ENCODE peak calls at places on chromosomes 5 and 9, in four cellular contexts. X is H9, H is colonic mucosa, J is DND-41. G is an unnamed sample.
A peak's percentile ranks its signal among the peaks of the same experiment; 100 is the strongest.

GRCh38 chr9:111036946-111037743 is 1.1 kb downstream of the LPAR1 start:
- DNase-seq in X (no peak), H (no peak), J (no peak), G (no peak)

GRCh38 chr5:54835642-54836041 is 149.8 kb downstream of the ESM1 start:
- DNase-seq in X (no peak), H (no peak), J (no peak), G (no peak)

GRCh38 chr9:97980918-97981827 is 2.0 kb upstream of the ANP32B start:
- DNase-seq in X (no peak), H (peak; percentile 40), J (no peak), G (no peak)

GRCh38 chr5:53508125-53508524 is 27.7 kb downstream of the FST start:
- DNase-seq in X (no peak), H (no peak), J (no peak), G (no peak)

GRCh38 chr5:35031276-35031675 is 16.5 kb downstream of the AGXT2 start:
- DNase-seq in X (no peak), H (no peak), J (no peak), G (no peak)

GRCh38 chr5:16721151-16722102 is 104.6 kb upstream of the RETREG1 start:
- DNase-seq in X (no peak), H (no peak), J (no peak), G (no peak)

GRCh38 chr9:89482056-89482784 is 15.7 kb downstream of the SEMA4D start:
- DNase-seq in X (no peak), H (no peak), J (no peak), G (no peak)

GRCh38 chr9:91071185-91071990 is 269.8 kb downstream of the SYK start:
- DNase-seq in X (no peak), H (no peak), J (no peak), G (no peak)

GRCh38 chr5:174607205-174607604 is 117.2 kb upstream of the MSX2 start:
- DNase-seq in X (no peak), H (no peak), J (no peak), G (no peak)

GRCh38 chr5:54217826-54218503 is 92.4 kb downstream of the ARL15 start:
- DNase-seq in X (no peak), H (peak; percentile 40), J (peak; percentile 32), G (peak; percentile 73)

GRCh38 chr9:124771867-124772621 is 933 bp upstream of the NR6A1 start:
- DNase-seq in X (peak; percentile 88), H (peak; percentile 79), J (peak; percentile 40), G (no peak)

GRCh38 chr5:90096415-90097081 is 313.0 kb downstream of the CETN3 start:
- DNase-seq in X (no peak), H (no peak), J (no peak), G (no peak)

GRCh38 chr5:72076901-72077300 is 30.4 kb upstream of the MAP1B start:
- DNase-seq in X (no peak), H (no peak), J (no peak), G (no peak)

GRCh38 chr5:173643964-173644363 is 27.5 kb upstream of the BOD1 start:
- DNase-seq in X (peak; percentile 78), H (no peak), J (peak; percentile 22), G (no peak)

GRCh38 chr5:96942078-96942477 is 6.2 kb downstream of the LNPEP start:
- DNase-seq in X (no peak), H (no peak), J (no peak), G (no peak)

GRCh38 chr5:1638658-1639400 is 115.1 kb upstream of the LPCAT1 start:
- DNase-seq in X (no peak), H (no peak), J (no peak), G (no peak)

GRCh38 chr9:20044686-20045085 is 255.8 kb upstream of the SLC24A2 start:
- DNase-seq in X (no peak), H (no peak), J (no peak), G (no peak)

GRCh38 chr5:72115277-72115676 is 8.0 kb downstream of the MAP1B start:
- DNase-seq in X (no peak), H (no peak), J (no peak), G (no peak)

GRCh38 chr9:135647897-135648296 is 8.6 kb upstream of the GLT6D1 start:
- DNase-seq in X (peak; percentile 54), H (no peak), J (no peak), G (no peak)

GRCh38 chr9:127231666-127232065 is 32.9 kb upstream of the GARNL3 start:
- DNase-seq in X (no peak), H (no peak), J (no peak), G (no peak)

GRCh38 chr5:73747696-73748380 is 121.8 kb downstream of the ARHGEF28 start:
- DNase-seq in X (no peak), H (no peak), J (no peak), G (no peak)

GRCh38 chr5:73754254-73754653 is 128.3 kb downstream of the ARHGEF28 start:
- DNase-seq in X (no peak), H (no peak), J (no peak), G (no peak)

GRCh38 chr5:73749485-73750270 is 123.7 kb downstream of the ARHGEF28 start:
- DNase-seq in X (no peak), H (no peak), J (no peak), G (no peak)

GRCh38 chr5:73748510-73749410 is 122.8 kb downstream of the ARHGEF28 start:
- DNase-seq in X (peak; percentile 28), H (no peak), J (no peak), G (no peak)

DNA sequence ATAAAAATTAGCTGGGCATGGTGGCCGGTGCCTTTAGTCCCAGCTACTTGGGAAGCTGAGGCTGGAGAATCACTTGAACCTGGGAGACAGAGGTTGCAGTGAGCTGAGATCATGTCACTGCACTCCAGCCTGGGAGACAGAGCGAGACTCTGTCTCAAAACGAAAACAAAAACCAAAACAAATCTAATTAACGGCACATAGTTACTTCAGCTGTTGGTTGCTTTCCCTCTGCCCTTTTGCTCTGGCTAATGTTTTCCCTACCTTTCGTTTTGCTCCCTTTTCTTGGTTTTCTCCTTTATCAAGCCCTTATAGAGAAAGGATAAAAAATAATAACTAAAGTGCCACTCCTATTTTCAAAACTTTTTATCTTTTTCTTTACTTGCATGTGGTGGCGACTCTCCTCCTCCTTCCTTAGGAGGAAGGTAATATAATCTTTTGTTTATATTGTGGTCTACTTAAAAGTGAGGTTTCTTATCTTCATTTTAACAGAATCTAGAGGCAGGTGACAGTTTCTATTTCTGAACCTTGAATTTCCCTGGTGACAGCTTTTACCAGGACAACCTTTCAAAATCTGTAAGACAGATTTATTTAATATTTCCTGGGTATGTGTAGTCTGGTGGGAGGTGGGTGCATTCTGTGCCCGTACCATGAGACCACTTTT is 125.4 kb downstream of the ARHGEF28 start:
- DNase-seq in X (no peak), H (no peak), J (no peak), G (no peak)
- H3K9ac ChIP-seq in X (no peak overlapping the region), H (no peak overlapping the region), J (no peak overlapping the region), G (no peak overlapping the region)

DNA sequence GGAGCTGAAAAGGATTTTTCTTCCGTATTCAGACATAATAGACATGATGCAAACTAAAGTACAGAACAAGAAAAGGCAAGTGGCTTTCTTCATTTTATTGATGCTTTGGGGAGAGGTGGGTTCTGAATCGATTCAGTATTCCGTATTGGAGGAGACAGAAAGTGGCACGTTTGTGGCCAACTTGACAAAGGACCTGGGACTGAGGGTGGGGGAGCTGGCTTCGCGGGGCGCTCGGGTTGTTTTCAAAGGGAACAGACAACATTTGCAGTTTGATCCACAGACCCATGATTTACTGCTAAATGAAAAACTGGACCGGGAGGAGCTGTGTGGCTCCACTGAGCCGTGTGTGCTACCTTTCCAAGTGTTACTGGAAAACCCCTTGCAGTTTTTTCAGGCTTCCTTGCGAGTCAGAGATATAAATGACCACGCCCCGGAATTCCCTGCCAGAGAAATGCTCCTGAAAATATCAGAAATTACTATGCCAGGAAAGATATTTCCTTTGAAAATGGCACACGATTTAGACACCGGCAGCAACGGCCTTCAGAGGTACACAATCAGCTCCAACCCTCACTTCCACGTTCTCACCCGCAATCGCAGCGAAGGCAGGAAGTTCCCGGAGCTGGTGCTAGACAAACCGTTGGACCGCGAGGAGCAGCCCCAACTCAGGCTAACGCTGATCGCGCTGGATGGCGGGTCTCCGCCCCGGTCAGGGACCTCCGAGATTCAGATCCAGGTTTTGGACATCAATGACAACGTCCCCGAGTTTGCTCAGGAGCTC is 547 bp downstream of the PCDHB6 start:
- DNase-seq in X (no peak), H (no peak), J (no peak), G (no peak)
- H3K9me3 ChIP-seq in X (peaks cover 9% of the 10 kb centered on the region), H (no peaks in the 10 kb centered on the region), J (no peaks in the 10 kb centered on the region), G (peaks cover 3% of the 10 kb centered on the region)

GRCh38 chr5:151257731-151258715 is 5.0 kb downstream of the GM2A start:
- DNase-seq in X (no peak), H (no peak), J (no peak), G (no peak)
- H3K9ac ChIP-seq in X (no peak overlapping the region), H (no peak overlapping the region), J (no peak overlapping the region), G (no peak overlapping the region)

GRCh38 chr5:141441571-141442170 is 11.4 kb downstream of the PCDHGA12 start:
- DNase-seq in X (no peak), H (no peak), J (no peak), G (no peak)

GRCh38 chr5:141434006-141434405 is 3.7 kb downstream of the PCDHGA12 start:
- DNase-seq in X (no peak), H (no peak), J (no peak), G (no peak)

GRCh38 chr5:141439411-141440141 is 9.3 kb downstream of the PCDHGA12 start:
- DNase-seq in X (no peak), H (no peak), J (no peak), G (no peak)

GRCh38 chr5:141431286-141431685 is 979 bp downstream of the PCDHGA12 start:
- DNase-seq in X (no peak), H (no peak), J (no peak), G (no peak)

DNA sequence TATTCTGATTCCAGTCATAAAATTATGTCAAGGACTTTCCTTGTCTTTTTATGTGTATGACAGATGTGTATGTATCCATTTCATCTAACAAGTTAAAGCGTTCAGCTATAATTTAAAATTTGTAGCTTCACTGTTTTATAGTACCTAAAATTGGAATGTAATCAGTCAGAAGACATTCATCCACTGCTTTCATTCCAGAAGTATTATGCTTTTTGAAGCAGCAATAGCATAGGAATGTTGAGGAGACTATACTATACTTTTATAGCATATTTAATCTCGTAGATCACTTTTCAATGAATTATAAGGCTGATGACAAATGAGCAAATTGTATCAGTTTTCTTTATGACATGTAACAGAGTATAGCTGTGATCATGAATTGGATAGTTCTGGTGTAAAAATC is 6.9 kb downstream of the PCDHGA12 start:
- DNase-seq in X (no peak), H (no peak), J (no peak), G (no peak)
- H3K9me3 ChIP-seq in X (no peaks in the 10 kb centered on the region), H (no peaks in the 10 kb centered on the region), J (no peaks in the 10 kb centered on the region), G (no peaks in the 10 kb centered on the region)

GRCh38 chr9:15182003-15182695 is 124.9 kb downstream of the TTC39B start:
- DNase-seq in X (no peak), H (no peak), J (no peak), G (no peak)
- H3K9ac ChIP-seq in X (no peak overlapping the region), H (no peak overlapping the region), J (no peak overlapping the region), G (peak overlapping the region; percentile 49)

G was measured in SK-N-MC.